ENCODE peak calls at places on chromosomes 7 and 10, in eight cellular contexts. I is fibroblast of lung; O is left ventricle myocardium inferior; V is AG09309; K is RWPE1; X is suprapubic skin; Q is heart right ventricle; G is CD8-positive, alpha-beta T cell. C is an unnamed sample.

GRCh38 chr7:1301812-1302310 is 69.2 kb downstream of the UNCX start:
- DNase-seq in I (no peak), O (no peak), V (no peak), K (no peak), X (no peak), Q (no peak), G (no peak), C (no peak)

GRCh38 chr10:114767101-114767588 is 54.4 kb upstream of the FHIP2A start:
- DNase-seq in I (peak; percentile 62), O (no peak), V (no peak), K (peak; percentile 66), X (no peak), Q (no peak), G (no peak), C (no peak)

GRCh38 chr10:43230909-43231522 is 35.8 kb downstream of the RASGEF1A start:
- DNase-seq in I (no peak), O (peak; percentile 3), V (no peak), K (no peak), X (peak; percentile 74), Q (no peak), G (no peak), C (no peak)

GRCh38 chr7:41045556-41046123 is 657.2 kb downstream of the INHBA start:
- DNase-seq in I (no peak), O (no peak), V (no peak), K (peak; percentile 53), X (no peak), Q (no peak), G (no peak), C (no peak)

GRCh38 chr7:81264116-81264515 is 345.3 kb upstream of the SEMA3C start:
- DNase-seq in I (no peak), O (no peak), V (no peak), K (no peak), X (no peak), Q (no peak), G (no peak), C (no peak)

GRCh38 chr7:88105231-88105630 is 114.6 kb downstream of the SRI start:
- DNase-seq in I (no peak), O (no peak), V (no peak), K (no peak), X (no peak), Q (no peak), G (no peak), C (no peak)

GRCh38 chr7:132865766-132866531 is 215.9 kb downstream of the CHCHD3 start:
- DNase-seq in I (peak; percentile 4), O (no peak), V (peak; percentile 54), K (no peak), X (no peak), Q (peak; percentile 29), G (no peak), C (peak; percentile 70)

GRCh38 chr7:27709137-27710075 is 30.6 kb upstream of the TAX1BP1 start:
- DNase-seq in I (peak; percentile 83), O (no peak), V (peak; percentile 53), K (no peak), X (no peak), Q (no peak), G (no peak), C (peak; percentile 42)

GRCh38 chr7:134420509-134421125 is 38.3 kb downstream of the AKR1B1 start:
- DNase-seq in I (peak; percentile 69), O (no peak), V (peak; percentile 39), K (peak; percentile 53), X (no peak), Q (peak; percentile 38), G (no peak), C (peak; percentile 38)
- TF ChIP-seq CTCF in I (peak; percentile 81), O (peak; percentile 68), V (peak; percentile 78), K (peak; percentile 75), X (no peak), Q (no peak), G (no peak), C (peak; percentile 77)

GRCh38 chr10:31319602-31320178 is 674 bp downstream of the ZEB1 start:
- DNase-seq in I (no peak), O (no peak), V (no peak), K (no peak), X (peak; percentile 76), Q (no peak), G (no peak), C (no peak)

GRCh38 chr10:31320179-31320597 is 1.2 kb downstream of the ZEB1 start:
- DNase-seq in I (peak; percentile 66), O (peak; percentile 56), V (no peak), K (no peak), X (peak; percentile 78), Q (peak; percentile 62), G (peak; percentile 16), C (no peak)

GRCh38 chr10:31321396-31321941 is 2.5 kb downstream of the ZEB1 start:
- DNase-seq in I (peak; percentile 35), O (no peak), V (no peak), K (no peak), X (no peak), Q (peak; percentile 4), G (peak; percentile 5), C (no peak)

GRCh38 chr10:31320598-31321211 is 1.7 kb downstream of the ZEB1 start:
- DNase-seq in I (peak; percentile 55), O (peak; percentile 53), V (no peak), K (no peak), X (peak; percentile 78), Q (peak; percentile 64), G (peak; percentile 9), C (no peak)

DNA sequence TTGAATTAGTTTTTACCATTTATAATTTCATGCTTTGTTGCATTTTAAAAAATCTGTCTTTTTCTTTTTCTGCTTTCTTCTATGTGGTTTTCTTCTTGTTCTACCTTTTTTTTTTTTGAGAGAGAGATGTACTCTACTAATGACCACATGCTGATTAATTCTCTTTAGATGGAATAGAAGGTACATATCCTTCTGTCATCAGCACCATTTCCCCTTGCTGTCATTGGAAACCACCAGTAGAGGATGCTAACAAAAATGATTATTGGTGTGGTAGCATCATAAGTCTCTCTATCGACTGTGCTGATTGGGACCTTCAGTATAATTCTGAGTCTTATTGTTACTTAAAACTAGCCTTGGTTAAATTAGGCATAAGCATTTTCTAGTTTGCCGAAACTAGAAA is 3.6 kb downstream of the ZEB1 start:
- DNase-seq in I (peak; percentile 37), O (no peak), V (no peak), K (no peak), X (no peak), Q (no peak), G (no peak), C (no peak)
- TF ChIP-seq CTCF in I (peak; percentile 57), O (peak; percentile 54), V (peak; percentile 44), K (no peak), X (no peak), Q (no peak), G (no peak), C (peak; percentile 64)

GRCh38 chr10:3068201-3068967 is 1.0 kb downstream of the PFKP start:
- DNase-seq in I (peak; percentile 75), O (peak; percentile 73), V (no peak), K (peak; percentile 26), X (no peak), Q (peak; percentile 60), G (peak; percentile 33), C (no peak)
- TF ChIP-seq CTCF in I (peak; percentile 45), O (peak; percentile 44), V (peak; percentile 39), K (no peak), X (no peak), Q (no peak), G (no peak), C (peak; percentile 48)

GRCh38 chr10:26555719-26556368 is 117.7 kb downstream of the APBB1IP start:
- DNase-seq in I (peak; percentile 51), O (peak; percentile 30), V (peak; percentile 90), K (no peak), X (peak; percentile 82), Q (peak; percentile 54), G (no peak), C (peak; percentile 86)

GRCh38 chr10:26554246-26554645 is 116.1 kb downstream of the APBB1IP start:
- DNase-seq in I (no peak), O (no peak), V (no peak), K (no peak), X (no peak), Q (no peak), G (no peak), C (no peak)

DNA sequence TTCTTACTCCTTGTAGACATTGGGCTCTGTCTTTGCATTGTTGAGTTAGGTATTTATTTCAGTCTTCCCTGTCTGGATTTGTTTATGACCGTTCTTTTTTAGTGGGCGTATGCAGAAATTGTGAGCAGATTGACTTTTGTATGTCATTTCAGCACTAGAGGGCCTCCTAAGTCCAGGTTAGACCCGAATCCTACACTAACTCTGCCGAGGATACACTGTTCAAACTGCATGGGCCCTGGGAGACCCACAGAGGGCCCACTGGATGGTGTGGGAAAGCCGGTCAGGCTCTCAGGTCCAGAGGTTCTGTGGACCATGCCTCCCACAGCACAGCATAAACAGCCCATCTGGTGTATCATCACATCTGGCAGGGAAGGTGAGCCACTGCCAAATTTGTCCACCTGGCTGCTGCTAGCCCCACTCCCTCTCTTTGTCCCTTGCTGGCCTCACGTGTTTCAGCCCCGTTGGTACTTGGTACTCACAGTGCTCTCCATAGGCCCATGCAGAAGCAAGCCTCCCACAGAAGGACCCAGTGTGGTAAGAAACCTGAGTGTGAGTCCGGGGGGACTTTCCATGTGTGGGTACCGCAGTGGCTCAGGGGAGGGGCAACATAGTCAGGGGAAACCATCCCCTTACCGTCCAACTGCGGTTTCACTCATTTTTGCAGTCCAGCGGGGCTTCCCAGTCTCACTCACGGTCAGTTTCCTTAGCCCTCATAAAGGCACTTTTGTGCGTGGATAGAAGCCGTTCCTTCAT is 112.8 kb downstream of the APBB1IP start:
- DNase-seq in I (no peak), O (no peak), V (no peak), K (no peak), X (no peak), Q (no peak), G (no peak), C (no peak)
- TF ChIP-seq CTCF in I (no peak), O (no peak), V (no peak), K (no peak), X (no peak), Q (no peak), G (no peak), C (no peak)

GRCh38 chr10:32948451-32948850 is 9.6 kb downstream of the ITGB1 start:
- DNase-seq in I (no peak), O (no peak), V (no peak), K (no peak), X (no peak), Q (no peak), G (no peak), C (no peak)
- TF ChIP-seq CTCF in I (no peak), O (no peak), V (no peak), K (no peak), X (no peak), Q (no peak), G (no peak), C (no peak)

C was measured in AG09319.